ENCODE peak calls at places on chromosome 22, in eight cellular contexts. Y, G, F, U, B, P, V and Z are unnamed samples.
A peak's percentile ranks its signal among the peaks of the same experiment; 100 is the strongest.

GRCh38 chr22:45671051-45671782 is 417 bp upstream of the ATXN10 start:
- DNase-seq in Y (peak; percentile 15), G (no peak), F (no peak), U (no peak), B (no peak), P (no peak), V (no peak), Z (no peak)

GRCh38 chr22:47406180-47406723 is 643.8 kb downstream of the TBC1D22A start:
- DNase-seq in Y (no peak), G (no peak), F (no peak), U (no peak), B (no peak), P (no peak), V (no peak), Z (no peak)

GRCh38 chr22:37484115-37485005 is 1.8 kb downstream of the MFNG start:
- DNase-seq in Y (peak; percentile 73), G (no peak), F (no peak), U (no peak), B (peak; percentile 32), P (peak; percentile 41), V (peak; percentile 72), Z (no peak)

GRCh38 chr22:43270314-43270908 is 72.8 kb downstream of the SCUBE1 start:
- DNase-seq in Y (no peak), G (no peak), F (no peak), U (no peak), B (no peak), P (no peak), V (no peak), Z (no peak)

GRCh38 chr22:45314054-45314721 is 4.5 kb downstream of the FAM118A start:
- DNase-seq in Y (no peak), G (no peak), F (no peak), U (no peak), B (no peak), P (no peak), V (no peak), Z (no peak)

GRCh38 chr22:43047605-43048004 is 32.7 kb upstream of the PACSIN2 start:
- DNase-seq in Y (no peak), G (no peak), F (no peak), U (no peak), B (no peak), P (no peak), V (no peak), Z (no peak)

GRCh38 chr22:37357471-37357870 is 69.8 kb downstream of the ELFN2 start:
- DNase-seq in Y (no peak), G (no peak), F (peak; percentile 40), U (no peak), B (no peak), P (no peak), V (no peak), Z (no peak)

GRCh38 chr22:33073989-33074391 is 15.8 kb upstream of the SYN3 start:
- DNase-seq in Y (no peak), G (peak; percentile 61), F (no peak), U (no peak), B (no peak), P (no peak), V (no peak), Z (peak; percentile 85)

GRCh38 chr22:25700996-25701815 is 40.8 kb upstream of the MYO18B start:
- DNase-seq in Y (peak; percentile 81), G (no peak), F (peak; percentile 32), U (no peak), B (no peak), P (no peak), V (no peak), Z (no peak)

GRCh38 chr22:44584256-44584902 is 86.3 kb upstream of the RTL6 start:
- DNase-seq in Y (no peak), G (no peak), F (no peak), U (no peak), B (no peak), P (no peak), V (no peak), Z (no peak)

GRCh38 chr22:30240541-30241417 is 5.8 kb downstream of the LIF start:
- DNase-seq in Y (no peak), G (peak; percentile 69), F (no peak), U (no peak), B (no peak), P (no peak), V (no peak), Z (peak; percentile 25)

GRCh38 chr22:47163876-47164513 is 401.5 kb downstream of the TBC1D22A start:
- DNase-seq in Y (no peak), G (no peak), F (no peak), U (no peak), B (peak; percentile 9), P (no peak), V (no peak), Z (no peak)

GRCh38 chr22:46569055-46569847 is 31.8 kb upstream of the CELSR1 start:
- DNase-seq in Y (no peak), G (no peak), F (no peak), U (no peak), B (no peak), P (no peak), V (no peak), Z (no peak)

GRCh38 chr22:22203048-22203971 is 41.3 kb upstream of the VPREB1 start:
- DNase-seq in Y (no peak), G (no peak), F (no peak), U (no peak), B (no peak), P (no peak), V (no peak), Z (no peak)

GRCh38 chr22:46153930-46154329 is 3.6 kb downstream of the PPARA start:
- DNase-seq in Y (no peak), G (no peak), F (no peak), U (no peak), B (no peak), P (no peak), V (no peak), Z (no peak)

GRCh38 chr22:23228503-23228902 is 48.2 kb downstream of the BCR start:
- DNase-seq in Y (no peak), G (no peak), F (no peak), U (no peak), B (no peak), P (no peak), V (no peak), Z (no peak)

GRCh38 chr22:33600595-33600994 is 319.7 kb downstream of the LARGE1 start:
- DNase-seq in Y (no peak), G (no peak), F (no peak), U (no peak), B (no peak), P (no peak), V (no peak), Z (no peak)

GRCh38 chr22:19868773-19869471 is 14.2 kb upstream of the GNB1L start:
- DNase-seq in Y (peak; percentile 66), G (no peak), F (no peak), U (no peak), B (peak; percentile 63), P (no peak), V (no peak), Z (peak; percentile 70)

GRCh38 chr22:25702571-25703167 is 39.3 kb upstream of the MYO18B start:
- DNase-seq in Y (no peak), G (no peak), F (no peak), U (no peak), B (no peak), P (no peak), V (no peak), Z (peak; percentile 75)

GRCh38 chr22:19765477-19766234 is 5.1 kb downstream of the TBX1 start:
- DNase-seq in Y (no peak), G (no peak), F (no peak), U (no peak), B (no peak), P (no peak), V (no peak), Z (no peak)

GRCh38 chr22:35149149-35149548 is 83.2 kb downstream of the ISX start:
- DNase-seq in Y (no peak), G (no peak), F (no peak), U (no peak), B (no peak), P (no peak), V (no peak), Z (no peak)

GRCh38 chr22:31346255-31346732 is at the start of gene PATZ1:
- DNase-seq in Y (peak; percentile 85), G (peak; percentile 80), F (peak; percentile 78), U (peak; percentile 67), B (peak; percentile 59), P (peak; percentile 44), V (peak; percentile 75), Z (peak; percentile 39)

GRCh38 chr22:25736378-25737011 is 5.5 kb upstream of the MYO18B start:
- DNase-seq in Y (no peak), G (no peak), F (no peak), U (no peak), B (no peak), P (no peak), V (no peak), Z (no peak)

GRCh38 chr22:50326959-50327710 is at the start of gene DENND6B:
- DNase-seq in Y (peak; percentile 85), G (peak; percentile 86), F (peak; percentile 83), U (peak; percentile 71), B (peak; percentile 72), P (peak; percentile 37), V (peak; percentile 56), Z (peak; percentile 64)

GRCh38 chr22:31447337-31447736 is 42.3 kb downstream of the EIF4ENIF1 start:
- DNase-seq in Y (no peak), G (no peak), F (no peak), U (no peak), B (no peak), P (no peak), V (no peak), Z (no peak)

GRCh38 chr22:48688366-48688765 is 1139.3 kb downstream of the BRD1 start:
- DNase-seq in Y (no peak), G (no peak), F (no peak), U (no peak), B (no peak), P (no peak), V (no peak), Z (no peak)

GRCh38 chr22:46329616-46330015 is 5.9 kb upstream of the TRMU start:
- DNase-seq in Y (no peak), G (no peak), F (no peak), U (no peak), B (no peak), P (no peak), V (no peak), Z (no peak)

GRCh38 chr22:42269407-42270177 is 861 bp downstream of the TCF20 start:
- DNase-seq in Y (no peak), G (peak; percentile 77), F (peak; percentile 34), U (peak; percentile 60), B (no peak), P (peak; percentile 41), V (peak; percentile 62), Z (peak; percentile 74)

GRCh38 chr22:40055143-40055926 is 60.6 kb downstream of the FAM83F start:
- DNase-seq in Y (no peak), G (peak; percentile 45), F (no peak), U (no peak), B (no peak), P (no peak), V (no peak), Z (peak; percentile 35)

GRCh38 chr22:25849514-25849913 is 107.5 kb downstream of the MYO18B start:
- DNase-seq in Y (no peak), G (no peak), F (no peak), U (no peak), B (no peak), P (no peak), V (no peak), Z (no peak)

GRCh38 chr22:37218399-37218770 is 6.1 kb upstream of the SSTR3 start:
- DNase-seq in Y (no peak), G (no peak), F (no peak), U (no peak), B (no peak), P (no peak), V (no peak), Z (no peak)

GRCh38 chr22:30347255-30347892 is 9.3 kb downstream of the SF3A1 start:
- DNase-seq in Y (no peak), G (no peak), F (no peak), U (no peak), B (no peak), P (no peak), V (no peak), Z (no peak)